ENCODE peak calls at places on chromosomes 2 and 18, in eight cellular contexts. Y, E, Q, H, O, G, V and P are unnamed samples.

GRCh38 chr2:239438968-239439367 is 38.1 kb upstream of the HDAC4 start:
- ATAC-seq in V (no peak), Q (no peak), Y (no peak), E (peak; percentile 7), G (no peak), H (no peak), O (no peak), P (no peak)

GRCh38 chr2:40213071-40213470 is 238.8 kb downstream of the SLC8A1 start:
- ATAC-seq in O (peak; percentile 48), G (no peak), V (no peak), Y (peak; percentile 56), H (no peak), E (peak; percentile 58), Q (peak; percentile 78), P (peak; percentile 32)

GRCh38 chr2:159725713-159726112 is 13.4 kb downstream of the MARCHF7 start:
- ATAC-seq in V (no peak), Y (peak; percentile 29), O (no peak), E (peak; percentile 33), Q (no peak), H (no peak), G (no peak), P (no peak)

GRCh38 chr2:33529771-33530481 is 53.5 kb downstream of the RASGRP3 start:
- ATAC-seq in Q (no peak), V (no peak), H (no peak), E (no peak), Y (no peak), G (no peak), O (no peak), P (peak; percentile 46)

GRCh38 chr18:26307161-26307773 is 81.0 kb downstream of the TAF4B start:
- ATAC-seq in Q (no peak), E (no peak), G (peak; percentile 64), O (peak; percentile 68), H (no peak), Y (no peak), V (no peak), P (no peak)

GRCh38 chr18:79599503-79599931 is 80.1 kb upstream of the CTDP1 start:
- ATAC-seq in Q (no peak), O (no peak), V (no peak), E (no peak), G (no peak), Y (no peak), H (no peak), P (no peak)

GRCh38 chr2:194291104-194291503 is 1365.9 kb upstream of the SLC39A10 start:
- ATAC-seq in E (no peak), H (no peak), G (no peak), O (no peak), Y (no peak), Q (no peak), V (no peak), P (no peak)

GRCh38 chr18:3046216-3046808 is 33.4 kb upstream of the LPIN2 start:
- ATAC-seq in G (no peak), O (peak; percentile 2), H (peak; percentile 95), Q (no peak), Y (no peak), V (no peak), E (no peak), P (no peak)

GRCh38 chr18:7358989-7359726 is 128.3 kb downstream of the LRRC30 start:
- ATAC-seq in Q (no peak), G (no peak), O (no peak), E (peak; percentile 87), V (no peak), H (no peak), Y (peak; percentile 78), P (no peak)

GRCh38 chr18:13513481-13513880 is 212.9 kb downstream of the FAM210A start:
- ATAC-seq in Y (no peak), O (no peak), E (no peak), H (no peak), V (no peak), G (no peak), Q (no peak), P (no peak)

GRCh38 chr2:240500561-240501423 is 57.0 kb downstream of the ANKMY1 start:
- ATAC-seq in Y (no peak), E (no peak), H (no peak), V (no peak), O (no peak), Q (no peak), G (no peak), P (no peak)

GRCh38 chr2:59025157-59025757 is 784.1 kb upstream of the FANCL start:
- ATAC-seq in E (no peak), V (no peak), G (no peak), Y (no peak), H (no peak), Q (no peak), O (peak; percentile 37), P (no peak)

GRCh38 chr18:48715651-48716354 is 177.0 kb downstream of the CTIF start:
- ATAC-seq in V (peak; percentile 40), E (peak; percentile 4), Y (peak; percentile 65), O (peak; percentile 85), Q (no peak), H (no peak), G (no peak), P (peak; percentile 73)

GRCh38 chr2:148967056-148967455 is 71.4 kb upstream of the LYPD6B start:
- ATAC-seq in V (no peak), O (no peak), G (no peak), H (no peak), E (no peak), Y (no peak), Q (no peak), P (no peak)

GRCh38 chr2:133045787-133046186 is 375.8 kb upstream of the LYPD1 start:
- ATAC-seq in E (no peak), Y (no peak), O (no peak), V (no peak), Q (no peak), G (no peak), H (no peak), P (no peak)

GRCh38 chr2:216113572-216113971 is 4.4 kb downstream of the XRCC5 start:
- ATAC-seq in E (no peak), G (no peak), Y (no peak), Q (no peak), V (no peak), O (no peak), H (no peak), P (no peak)

GRCh38 chr2:157150747-157151146 is 106.8 kb upstream of the GALNT5 start:
- ATAC-seq in Q (no peak), Y (no peak), E (no peak), V (no peak), O (peak; percentile 91), G (no peak), H (peak; percentile 45), P (no peak)

GRCh38 chr2:45889620-45890019 is 238.1 kb downstream of the PRKCE start:
- ATAC-seq in Y (no peak), O (no peak), G (no peak), V (no peak), Q (no peak), E (no peak), H (no peak), P (no peak)

GRCh38 chr2:218642786-218643185 is 16.6 kb downstream of the ZNF142 start:
- ATAC-seq in O (no peak), V (no peak), E (no peak), G (no peak), Q (no peak), Y (no peak), H (no peak), P (no peak)

GRCh38 chr2:218582085-218582484 is 13.4 kb downstream of the CNOT9 start:
- ATAC-seq in O (no peak), E (no peak), V (no peak), G (no peak), Q (no peak), H (peak; percentile 98), Y (no peak), P (no peak)

GRCh38 chr2:28257182-28257581 is 135.5 kb upstream of the FOSL2 start:
- ATAC-seq in V (no peak), G (no peak), O (no peak), H (peak; percentile 55), Q (no peak), E (no peak), Y (no peak), P (no peak)

GRCh38 chr2:20879221-20879620 is 56.3 kb upstream of the LDAH start:
- ATAC-seq in Y (no peak), G (no peak), Q (no peak), O (no peak), E (no peak), V (no peak), H (no peak), P (no peak)

GRCh38 chr18:31040982-31041345 is 1.6 kb downstream of the DSC3 start:
- ATAC-seq in E (no peak), O (no peak), V (no peak), H (no peak), Y (no peak), Q (no peak), G (no peak), P (no peak)

GRCh38 chr2:174535757-174536703 is 49.2 kb upstream of the GPR155 start:
- ATAC-seq in H (no peak), Q (no peak), O (no peak), G (no peak), E (no peak), V (no peak), Y (no peak), P (no peak)

GRCh38 chr18:12376718-12377555 is at the start of gene AFG3L2:
- ATAC-seq in G (peak; percentile 87), Y (peak; percentile 95), H (peak; percentile 86), Q (peak; percentile 96), O (peak; percentile 82), E (peak; percentile 93), V (peak; percentile 90), P (peak; percentile 91)

GRCh38 chr2:226835420-226835795 is 446 bp upstream of the RHBDD1 start:
- ATAC-seq in E (peak; percentile 46), G (peak; percentile 8), Y (peak; percentile 47), O (peak; percentile 48), Q (peak; percentile 23), V (peak; percentile 28), H (peak; percentile 29), P (peak; percentile 31)